ENCODE peak calls at places on chromosome 17, in eight cellular contexts. One of them, this sample, is unnamed.

GRCh38 chr17:29722411-29723198 is 99.9 kb upstream of the CORO6 start:
- DNase-seq in brain microvascular endothelial cell: peak; percentile 51
- DNase-seq in HCT116: no peak
- DNase-seq in astrocyte: no peak
- DNase-seq in keratinocyte: no peak
- DNase-seq in ovary: peak; percentile 22
- DNase-seq in right lobe of liver: no peak
- DNase-seq in lower lobe of right lung: no peak
- DNase-seq in this sample: no peak

GRCh38 chr17:32831627-32832243 is 45.2 kb downstream of the MYO1D start:
- DNase-seq in keratinocyte: no peak
- DNase-seq in HCT116: no peak
- DNase-seq in lower lobe of right lung: no peak
- DNase-seq in brain microvascular endothelial cell: no peak
- DNase-seq in ovary: no peak
- DNase-seq in right lobe of liver: no peak
- DNase-seq in astrocyte: no peak
- DNase-seq in this sample: no peak

GRCh38 chr17:74512624-74513084 is 18.6 kb downstream of the CD300LB start:
- DNase-seq in ovary: no peak
- DNase-seq in brain microvascular endothelial cell: no peak
- DNase-seq in HCT116: no peak
- DNase-seq in astrocyte: peak; percentile 85
- DNase-seq in keratinocyte: no peak
- DNase-seq in lower lobe of right lung: no peak
- DNase-seq in right lobe of liver: no peak
- DNase-seq in this sample: peak; percentile 65

GRCh38 chr17:81136366-81136765 is 28.9 kb upstream of the PVALEF start:
- DNase-seq in astrocyte: no peak
- DNase-seq in ovary: no peak
- DNase-seq in keratinocyte: no peak
- DNase-seq in right lobe of liver: no peak
- DNase-seq in lower lobe of right lung: no peak
- DNase-seq in brain microvascular endothelial cell: no peak
- DNase-seq in HCT116: no peak
- DNase-seq in this sample: no peak

GRCh38 chr17:79154446-79154845 is 79.8 kb downstream of the ENGASE start:
- DNase-seq in HCT116: no peak
- DNase-seq in keratinocyte: no peak
- DNase-seq in ovary: no peak
- DNase-seq in brain microvascular endothelial cell: no peak
- DNase-seq in lower lobe of right lung: peak; percentile 57
- DNase-seq in right lobe of liver: peak; percentile 76
- DNase-seq in astrocyte: no peak
- DNase-seq in this sample: no peak

GRCh38 chr17:80850817-80851216 is 140.8 kb upstream of the CHMP6 start:
- DNase-seq in HCT116: no peak
- DNase-seq in astrocyte: no peak
- DNase-seq in right lobe of liver: no peak
- DNase-seq in keratinocyte: no peak
- DNase-seq in brain microvascular endothelial cell: no peak
- DNase-seq in ovary: no peak
- DNase-seq in lower lobe of right lung: no peak
- DNase-seq in this sample: no peak

GRCh38 chr17:39599665-39600468 is 7.9 kb downstream of the NEUROD2 start:
- DNase-seq in lower lobe of right lung: no peak
- DNase-seq in keratinocyte: no peak
- DNase-seq in astrocyte: no peak
- DNase-seq in HCT116: no peak
- DNase-seq in right lobe of liver: no peak
- DNase-seq in ovary: no peak
- DNase-seq in brain microvascular endothelial cell: no peak
- DNase-seq in this sample: no peak

GRCh38 chr17:4643676-4644075 is 2.2 kb upstream of the ALOX15 start:
- DNase-seq in ovary: no peak
- DNase-seq in HCT116: no peak
- DNase-seq in lower lobe of right lung: no peak
- DNase-seq in right lobe of liver: no peak
- DNase-seq in keratinocyte: no peak
- DNase-seq in brain microvascular endothelial cell: no peak
- DNase-seq in astrocyte: no peak
- DNase-seq in this sample: no peak

GRCh38 chr17:81044764-81045589 is 10.0 kb downstream of the BAIAP2 start:
- DNase-seq in astrocyte: peak; percentile 68
- DNase-seq in right lobe of liver: peak; percentile 87
- DNase-seq in HCT116: no peak
- DNase-seq in lower lobe of right lung: peak; percentile 89
- DNase-seq in ovary: peak; percentile 56
- DNase-seq in keratinocyte: no peak
- DNase-seq in brain microvascular endothelial cell: peak; percentile 79
- DNase-seq in this sample: peak; percentile 77

GRCh38 chr17:43834106-43834505 is 1.2 kb upstream of the MPP3 start:
- DNase-seq in ovary: no peak
- DNase-seq in keratinocyte: no peak
- DNase-seq in astrocyte: peak; percentile 42
- DNase-seq in brain microvascular endothelial cell: peak; percentile 15
- DNase-seq in lower lobe of right lung: no peak
- DNase-seq in right lobe of liver: no peak
- DNase-seq in HCT116: no peak
- DNase-seq in this sample: no peak

GRCh38 chr17:320809-321385 is 31.7 kb downstream of the RPH3AL start:
- DNase-seq in brain microvascular endothelial cell: no peak
- DNase-seq in right lobe of liver: no peak
- DNase-seq in HCT116: no peak
- DNase-seq in lower lobe of right lung: peak; percentile 51
- DNase-seq in keratinocyte: no peak
- DNase-seq in astrocyte: no peak
- DNase-seq in ovary: no peak
- DNase-seq in this sample: no peak

GRCh38 chr17:14300628-14301278 is at the start of gene HS3ST3B1:
- DNase-seq in ovary: peak; percentile 99
- DNase-seq in right lobe of liver: peak; percentile 100
- DNase-seq in keratinocyte: peak; percentile 90
- DNase-seq in lower lobe of right lung: peak; percentile 98
- DNase-seq in astrocyte: peak; percentile 100
- DNase-seq in brain microvascular endothelial cell: peak; percentile 100
- DNase-seq in HCT116: peak; percentile 96
- DNase-seq in this sample: peak; percentile 98

GRCh38 chr17:14296511-14296910 is 4.4 kb upstream of the HS3ST3B1 start:
- DNase-seq in right lobe of liver: no peak
- DNase-seq in astrocyte: no peak
- DNase-seq in keratinocyte: no peak
- DNase-seq in HCT116: no peak
- DNase-seq in ovary: no peak
- DNase-seq in brain microvascular endothelial cell: no peak
- DNase-seq in lower lobe of right lung: no peak
- DNase-seq in this sample: no peak

GRCh38 chr17:14299261-14300093 is 1.4 kb upstream of the HS3ST3B1 start:
- DNase-seq in brain microvascular endothelial cell: no peak
- DNase-seq in keratinocyte: no peak
- DNase-seq in lower lobe of right lung: peak; percentile 65
- DNase-seq in astrocyte: peak; percentile 60
- DNase-seq in right lobe of liver: peak; percentile 68
- DNase-seq in HCT116: no peak
- DNase-seq in ovary: peak; percentile 54
- DNase-seq in this sample: no peak

GRCh38 chr17:14297161-14297851 is 3.6 kb upstream of the HS3ST3B1 start:
- DNase-seq in astrocyte: no peak
- DNase-seq in ovary: peak; percentile 41
- DNase-seq in keratinocyte: no peak
- DNase-seq in HCT116: no peak
- DNase-seq in brain microvascular endothelial cell: no peak
- DNase-seq in right lobe of liver: peak; percentile 75
- DNase-seq in lower lobe of right lung: peak; percentile 54
- DNase-seq in this sample: no peak

DNA sequence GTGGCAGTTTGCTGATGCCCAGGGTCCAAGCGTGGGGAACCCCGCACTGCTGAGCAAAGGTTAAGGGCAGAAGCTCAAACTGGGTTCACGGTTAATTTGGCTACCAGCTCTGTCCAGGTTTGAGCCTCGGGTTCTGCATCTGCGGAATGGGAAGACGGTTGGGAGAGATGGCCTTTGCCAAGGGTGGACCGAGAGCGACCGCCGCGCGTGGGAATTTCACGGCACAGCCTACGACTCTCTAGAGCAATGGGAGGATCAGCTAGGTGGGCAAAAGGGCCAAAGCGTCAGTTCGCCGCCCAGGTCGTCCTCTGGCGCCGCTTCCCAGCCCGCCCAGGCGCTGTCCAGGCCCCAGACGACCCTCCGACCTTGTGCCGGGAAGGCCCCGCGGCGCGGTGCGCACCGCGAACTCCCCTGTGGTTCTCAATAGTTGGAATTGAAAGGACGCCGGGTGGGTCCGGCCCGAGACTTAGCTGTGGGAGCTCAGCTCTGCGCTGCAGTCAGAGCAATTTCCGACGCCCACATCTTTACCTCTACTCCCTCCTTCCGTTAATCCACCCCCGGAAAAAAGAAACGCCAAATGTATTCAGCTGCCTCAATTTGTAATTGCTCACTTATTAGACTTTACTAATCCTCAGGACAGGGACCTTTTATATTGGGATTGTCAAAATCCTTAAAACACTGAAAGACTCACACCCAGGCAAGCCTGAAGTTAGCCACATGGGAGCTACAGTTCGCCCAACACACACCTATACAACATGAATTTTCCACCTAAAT is 2.5 kb upstream of the HS3ST3B1 start:
- DNase-seq in astrocyte: no peak
- DNase-seq in right lobe of liver: no peak
- DNase-seq in ovary: no peak
- DNase-seq in HCT116: no peak
- DNase-seq in brain microvascular endothelial cell: no peak
- DNase-seq in keratinocyte: no peak
- DNase-seq in lower lobe of right lung: no peak
- DNase-seq in this sample: no peak
- H3K27me3 ChIP-seq in astrocyte: peaks cover 22% of the 10 kb centered on the region
- H3K27me3 ChIP-seq in right lobe of liver: no peaks in the 10 kb centered on the region
- H3K27me3 ChIP-seq in ovary: no peaks in the 10 kb centered on the region
- H3K27me3 ChIP-seq in HCT116: peaks cover 10% of the 10 kb centered on the region
- H3K27me3 ChIP-seq in brain microvascular endothelial cell: peaks cover 8% of the 10 kb centered on the region
- H3K27me3 ChIP-seq in keratinocyte: peaks cover 65% of the 10 kb centered on the region
- H3K27me3 ChIP-seq in lower lobe of right lung: peaks cover 88% of the 10 kb centered on the region
- H3K27me3 ChIP-seq in this sample: peaks cover 5% of the 10 kb centered on the region

DNA sequence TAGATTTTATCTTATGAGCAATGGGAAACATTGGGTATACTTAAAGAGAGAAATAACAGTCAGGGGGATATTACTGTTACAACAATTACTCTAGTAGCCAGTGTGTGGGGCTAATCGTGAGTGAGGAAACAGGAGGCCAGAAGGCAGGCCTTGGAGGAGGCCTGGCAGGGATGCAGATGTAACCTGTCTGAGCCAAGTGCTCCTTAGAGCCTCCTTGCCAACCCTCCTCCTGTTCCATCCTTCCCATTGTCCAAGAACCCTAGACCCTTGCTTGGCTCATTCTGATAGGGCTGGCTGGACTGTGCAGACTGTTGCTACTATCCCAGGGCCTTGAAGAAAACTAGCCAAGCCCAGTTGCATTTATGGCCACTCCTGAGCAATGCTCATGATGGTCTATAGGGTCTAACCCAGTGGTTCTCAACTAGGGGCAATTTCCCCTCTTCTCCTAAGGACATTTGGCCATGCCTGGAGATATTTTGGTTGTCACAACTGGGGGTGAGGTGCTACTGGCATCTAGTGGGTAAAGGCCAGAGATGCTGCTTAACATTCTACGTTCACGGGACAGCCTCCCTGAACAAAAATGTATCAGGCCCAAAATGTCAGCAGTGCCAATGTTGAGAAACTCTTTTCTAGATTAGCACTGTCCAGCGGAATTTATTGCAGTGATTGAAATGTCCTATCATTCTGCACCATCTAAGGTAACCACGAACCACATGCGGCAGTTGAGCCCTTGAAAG is 24.4 kb upstream of the WSCD1 start:
- DNase-seq in right lobe of liver: no peak
- DNase-seq in keratinocyte: no peak
- DNase-seq in brain microvascular endothelial cell: no peak
- DNase-seq in astrocyte: no peak
- DNase-seq in ovary: no peak
- DNase-seq in HCT116: no peak
- DNase-seq in lower lobe of right lung: no peak
- DNase-seq in this sample: no peak
- TF ChIP-seq CTCF in right lobe of liver: no peak
- TF ChIP-seq CTCF in keratinocyte: no peak
- TF ChIP-seq CTCF in brain microvascular endothelial cell: no peak
- TF ChIP-seq CTCF in astrocyte: no peak
- TF ChIP-seq CTCF in ovary: no peak
- TF ChIP-seq CTCF in HCT116: peak; percentile 18
- TF ChIP-seq CTCF in lower lobe of right lung: no peak
- TF ChIP-seq CTCF in this sample: no peak

DNA sequence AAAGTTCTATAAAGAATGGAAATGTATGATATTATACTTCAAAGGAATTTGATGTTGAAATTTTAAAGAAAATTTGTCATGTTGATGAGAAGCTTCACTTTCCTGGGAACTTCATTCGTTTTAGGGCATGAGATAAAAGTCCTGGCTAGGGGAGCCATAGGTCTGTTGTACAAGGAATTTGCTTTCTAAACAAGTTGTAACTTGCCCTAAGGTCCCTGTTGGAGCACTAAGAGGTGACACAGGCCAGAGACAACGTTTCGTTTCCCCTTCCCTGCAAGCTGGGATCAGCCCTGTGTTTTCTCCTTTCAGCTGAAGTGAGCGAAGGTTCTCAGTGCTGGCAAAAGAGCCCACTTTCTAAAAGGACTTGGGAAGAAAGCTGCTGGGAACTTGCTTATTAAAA is 16.6 kb downstream of the PLD6 start:
- DNase-seq in astrocyte: no peak
- DNase-seq in keratinocyte: no peak
- DNase-seq in right lobe of liver: no peak
- DNase-seq in ovary: no peak
- DNase-seq in lower lobe of right lung: no peak
- DNase-seq in HCT116: no peak
- DNase-seq in brain microvascular endothelial cell: no peak
- DNase-seq in this sample: no peak
- H3K36me3 ChIP-seq in astrocyte: peaks cover 9% of the 10 kb centered on the region
- H3K36me3 ChIP-seq in keratinocyte: peaks cover 9% of the 10 kb centered on the region
- H3K36me3 ChIP-seq in right lobe of liver: no peaks in the 10 kb centered on the region
- H3K36me3 ChIP-seq in ovary: no peaks in the 10 kb centered on the region
- H3K36me3 ChIP-seq in lower lobe of right lung: peaks cover 35% of the 10 kb centered on the region
- H3K36me3 ChIP-seq in HCT116: peaks cover 10% of the 10 kb centered on the region
- H3K36me3 ChIP-seq in brain microvascular endothelial cell: peaks cover 28% of the 10 kb centered on the region
- H3K36me3 ChIP-seq in this sample: no peaks in the 10 kb centered on the region

GRCh38 chr17:48258317-48258716 is 150.8 kb downstream of the SNX11 start:
- DNase-seq in HCT116: no peak
- DNase-seq in keratinocyte: no peak
- DNase-seq in brain microvascular endothelial cell: no peak
- DNase-seq in lower lobe of right lung: no peak
- DNase-seq in ovary: no peak
- DNase-seq in astrocyte: no peak
- DNase-seq in right lobe of liver: no peak
- DNase-seq in this sample: no peak

GRCh38 chr17:48259710-48260291 is 152.2 kb downstream of the SNX11 start:
- DNase-seq in right lobe of liver: no peak
- DNase-seq in astrocyte: no peak
- DNase-seq in HCT116: no peak
- DNase-seq in keratinocyte: no peak
- DNase-seq in lower lobe of right lung: no peak
- DNase-seq in ovary: no peak
- DNase-seq in brain microvascular endothelial cell: peak; percentile 12
- DNase-seq in this sample: no peak

GRCh38 chr17:48262982-48263586 is 155.5 kb downstream of the SNX11 start:
- DNase-seq in astrocyte: no peak
- DNase-seq in brain microvascular endothelial cell: no peak
- DNase-seq in ovary: no peak
- DNase-seq in HCT116: no peak
- DNase-seq in lower lobe of right lung: no peak
- DNase-seq in right lobe of liver: no peak
- DNase-seq in keratinocyte: no peak
- DNase-seq in this sample: no peak

GRCh38 chr17:48261297-48261880 is 153.8 kb downstream of the SNX11 start:
- DNase-seq in ovary: no peak
- DNase-seq in brain microvascular endothelial cell: peak; percentile 12
- DNase-seq in lower lobe of right lung: no peak
- DNase-seq in astrocyte: no peak
- DNase-seq in HCT116: peak; percentile 81
- DNase-seq in keratinocyte: no peak
- DNase-seq in right lobe of liver: no peak
- DNase-seq in this sample: no peak
- H3K27me3 ChIP-seq in ovary: no peaks in the 10 kb centered on the region
- H3K27me3 ChIP-seq in brain microvascular endothelial cell: no peaks in the 10 kb centered on the region
- H3K27me3 ChIP-seq in lower lobe of right lung: no peaks in the 10 kb centered on the region
- H3K27me3 ChIP-seq in astrocyte: peaks cover 6% of the 10 kb centered on the region
- H3K27me3 ChIP-seq in HCT116: no peaks in the 10 kb centered on the region
- H3K27me3 ChIP-seq in keratinocyte: no peaks in the 10 kb centered on the region
- H3K27me3 ChIP-seq in right lobe of liver: no peaks in the 10 kb centered on the region
- H3K27me3 ChIP-seq in this sample: no peaks in the 10 kb centered on the region